ENCODE peak calls at places on chromosomes 11 and 22, in five cellular contexts. G, U, N, E and D are unnamed samples.

GRCh38 chr11:11043676-11044075 is 185.8 kb upstream of the ZBED5 start:
- DNase-seq in E (no peak), N (no peak), G (no peak), U (no peak), D (no peak)

GRCh38 chr22:40890881-40891280 is 29.0 kb upstream of the DNAJB7 start:
- DNase-seq in G (no peak), N (no peak), U (no peak), E (no peak), D (peak)

GRCh38 chr11:69640260-69640994 is 529 bp upstream of the CCND1 start:
- DNase-seq in E (peak), U (no peak), G (no peak), N (no peak), D (peak)

GRCh38 chr11:66859686-66860448 is 3.0 kb downstream of the LRFN4 start:
- DNase-seq in E (no peak), N (no peak), U (no peak), G (no peak), D (no peak)

GRCh38 chr11:124376280-124376679 is 8.0 kb downstream of the OR8B2 start:
- DNase-seq in G (no peak), N (no peak), E (no peak), U (no peak), D (no peak)

GRCh38 chr11:61477734-61478148 is 30.8 kb upstream of the LRRC10B start:
- DNase-seq in E (peak), U (peak), N (peak), G (peak), D (peak)

GRCh38 chr11:13972033-13972910 is 9.7 kb downstream of the SPON1 start:
- DNase-seq in E (no peak), N (no peak), G (no peak), U (peak), D (peak)

GRCh38 chr22:23984430-23984829 is 4.5 kb downstream of the GSTT2 start:
- DNase-seq in N (no peak), G (peak), E (peak), U (peak), D (peak)

GRCh38 chr11:119374632-119375394 is 6.7 kb downstream of the USP2 start:
- DNase-seq in N (no peak), U (no peak), G (no peak), E (no peak), D (no peak)

GRCh38 chr22:44091021-44091721 is 67.1 kb downstream of the PARVB start:
- DNase-seq in G (peak), U (peak), N (peak), E (no peak), D (peak)

GRCh38 chr22:45240810-45241631 is at the start of gene KIAA0930:
- DNase-seq in N (peak), E (peak), U (peak), G (peak), D (peak)

GRCh38 chr11:17046690-17047089 is 30.8 kb downstream of the RPS13 start:
- DNase-seq in G (no peak), N (no peak), E (no peak), U (no peak), D (no peak)

GRCh38 chr22:37425800-37426531 is 1.3 kb downstream of the ELFN2 start:
- DNase-seq in E (peak), U (peak), N (no peak), G (no peak), D (no peak)

GRCh38 chr11:122681731-122682130 is 26.2 kb downstream of the UBASH3B start:
- DNase-seq in E (no peak), U (no peak), G (no peak), N (no peak), D (no peak)

GRCh38 chr22:38311331-38311635 is 6.0 kb downstream of the CSNK1E start:
- DNase-seq in G (no peak), N (no peak), U (peak), E (peak), D (peak)

GRCh38 chr11:12274056-12274455 is 103.3 kb upstream of the PARVA start:
- DNase-seq in U (no peak), N (no peak), G (no peak), E (no peak), D (no peak)

GRCh38 chr11:9955387-9955786 is 291.5 kb downstream of the SWAP70 start:
- DNase-seq in G (no peak), E (no peak), U (no peak), N (no peak), D (peak)

GRCh38 chr11:32311351-32312077 is 123.8 kb downstream of the WT1 start:
- DNase-seq in E (no peak), U (no peak), N (no peak), G (no peak), D (no peak)

GRCh38 chr11:124551987-124552386 is 8.5 kb upstream of the OR8B12 start:
- DNase-seq in G (no peak), E (no peak), U (no peak), N (no peak), D (no peak)

GRCh38 chr11:110077866-110078325 is 15.3 kb upstream of the ZC3H12C start:
- DNase-seq in G (peak), U (peak), E (no peak), N (no peak), D (peak)

GRCh38 chr11:123107945-123108344 is 46.0 kb upstream of the HSPA8 start:
- DNase-seq in E (no peak), U (no peak), N (no peak), G (no peak), D (no peak)